ENCODE peak calls at places on chromosomes 3 and 15, in seven cellular contexts. Y is H4, Q is mucosa of gallbladder, O is NCI-H510A treated with DMSO at 0.1 percent for 48 hours, C is stromal cell of bone marrow, S is HCT116, W is SJSA1. E is an unnamed sample.

GRCh38 chr15:56038015-56038414 is 44.6 kb upstream of the NEDD4 start:
- DNase-seq in Y (no peak), O (no peak), C (no peak), S (no peak), W (no peak), Q (no peak), E (peak; percentile 16)

GRCh38 chr3:105093371-105093770 is 273.3 kb upstream of the ALCAM start:
- DNase-seq in Q (no peak), C (no peak), W (no peak), Y (no peak), O (no peak), S (no peak), E (no peak)

GRCh38 chr3:99410789-99411311 is 227.5 kb upstream of the COL8A1 start:
- DNase-seq in C (peak; percentile 80), O (no peak), S (no peak), W (peak; percentile 74), Q (no peak), Y (peak; percentile 3), E (no peak)

GRCh38 chr3:149770246-149770645 is 18.0 kb upstream of the COMMD2 start:
- DNase-seq in S (no peak), Q (no peak), C (no peak), Y (no peak), O (no peak), W (no peak), E (no peak)

GRCh38 chr3:168877899-168878298 is 782.2 kb upstream of the GOLIM4 start:
- DNase-seq in O (peak; percentile 90), W (no peak), C (no peak), Y (no peak), Q (peak; percentile 42), S (no peak), E (no peak)

GRCh38 chr15:40844543-40844981 is 714 bp downstream of the SPINT1 start:
- DNase-seq in Y (no peak), Q (no peak), S (no peak), C (no peak), O (no peak), W (no peak), E (peak; percentile 50)

GRCh38 chr3:62749657-62750056 is 125.6 kb downstream of the CADPS start:
- DNase-seq in O (no peak), W (no peak), Y (no peak), Q (no peak), C (no peak), S (no peak), E (no peak)

GRCh38 chr3:71310595-71311319 is 272.8 kb downstream of the FOXP1 start:
- DNase-seq in C (peak; percentile 52), W (peak; percentile 45), O (no peak), Q (peak; percentile 27), S (no peak), Y (no peak), E (peak; percentile 8)

GRCh38 chr15:90690585-90690984 is 26.6 kb upstream of the BLM start:
- DNase-seq in W (no peak), Y (no peak), O (no peak), S (no peak), C (no peak), Q (no peak), E (no peak)

GRCh38 chr15:34223904-34224596 is 766 bp upstream of the EMC4 start:
- DNase-seq in W (no peak), C (no peak), Y (peak; percentile 26), O (no peak), Q (no peak), S (no peak), E (no peak)

GRCh38 chr3:17638351-17638750 is 104.1 kb downstream of the TBC1D5 start:
- DNase-seq in Y (no peak), Q (no peak), W (no peak), S (no peak), C (peak; percentile 51), O (no peak), E (no peak)

GRCh38 chr15:64842986-64843561 is 1.4 kb downstream of the PLEKHO2 start:
- DNase-seq in W (peak; percentile 53), S (no peak), Q (no peak), Y (no peak), O (no peak), C (peak; percentile 48), E (no peak)

GRCh38 chr3:66398228-66399025 is 102.4 kb downstream of the LRIG1 start:
- DNase-seq in Y (no peak), W (no peak), Q (no peak), O (no peak), S (no peak), C (no peak), E (no peak)

GRCh38 chr3:187112934-187113793 is 26.1 kb downstream of the RPL39L start:
- DNase-seq in O (peak; percentile 1), C (no peak), Y (no peak), S (peak; percentile 18), Q (no peak), W (peak; percentile 28), E (no peak)

GRCh38 chr3:71542548-71543370 is 40.8 kb downstream of the FOXP1 start:
- DNase-seq in Y (peak; percentile 64), O (peak; percentile 24), S (no peak), Q (peak; percentile 72), W (peak; percentile 64), C (peak; percentile 89), E (no peak)

GRCh38 chr3:20056727-20057611 is 16.7 kb downstream of the KAT2B start:
- DNase-seq in Q (peak; percentile 27), Y (no peak), C (peak; percentile 64), S (no peak), W (no peak), O (no peak), E (no peak)

GRCh38 chr15:51917493-51917892 is 54.1 kb downstream of the LEO1 start:
- DNase-seq in Y (peak; percentile 24), S (peak; percentile 64), W (no peak), Q (no peak), C (no peak), O (peak; percentile 43), E (no peak)

GRCh38 chr3:57557088-57557537 is 1.0 kb downstream of the PDE12 start:
- DNase-seq in C (peak; percentile 14), Y (no peak), S (no peak), O (no peak), W (peak; percentile 33), Q (no peak), E (peak; percentile 59)

GRCh38 chr3:32841875-32842505 is 24.2 kb downstream of the TRIM71 start:
- DNase-seq in O (no peak), Y (no peak), W (no peak), Q (no peak), S (no peak), C (peak; percentile 11), E (no peak)

GRCh38 chr3:129908417-129908816 is 14.9 kb upstream of the TMCC1 start:
- DNase-seq in O (no peak), C (no peak), Y (no peak), Q (peak; percentile 57), S (no peak), W (no peak), E (no peak)

GRCh38 chr15:34753236-34753894 is 1.4 kb downstream of the GJD2 start:
- DNase-seq in O (no peak), C (peak; percentile 33), S (no peak), W (peak; percentile 61), Q (peak; percentile 27), Y (peak; percentile 38), E (no peak)

GRCh38 chr15:81955709-81956108 is 90.1 kb downstream of the MEX3B start:
- DNase-seq in O (no peak), Y (no peak), Q (no peak), W (peak; percentile 55), C (no peak), S (no peak), E (no peak)

GRCh38 chr15:38624248-38625214 is 59.9 kb upstream of the RASGRP1 start:
- DNase-seq in C (no peak), Y (no peak), S (no peak), W (no peak), O (no peak), Q (no peak), E (no peak)